ENCODE peak calls at places on chromosomes 3 and 15, in eight cellular contexts. E, H, A, U, J, N, F and V are unnamed samples.

GRCh38 chr15:91953432-91953831 is 99.9 kb downstream of the SLCO3A1 start:
- DNase-seq in N (no peak), E (no peak), H (peak; percentile 91), J (no peak), A (no peak), F (no peak), U (no peak), V (no peak)

GRCh38 chr3:173214576-173214975 is 73.5 kb upstream of the SPATA16 start:
- DNase-seq in E (no peak), U (no peak), H (no peak), F (no peak), J (no peak), A (no peak), N (no peak), V (no peak)

GRCh38 chr15:77033729-77034619 is 36.9 kb downstream of the TSPAN3 start:
- DNase-seq in J (no peak), N (peak; percentile 20), H (peak; percentile 80), F (no peak), U (peak; percentile 24), A (no peak), E (peak; percentile 52), V (no peak)

GRCh38 chr3:115341208-115341607 is 194.1 kb upstream of the ZBTB20 start:
- DNase-seq in A (peak; percentile 12), U (peak; percentile 8), E (no peak), N (no peak), F (no peak), H (no peak), J (no peak), V (no peak)

GRCh38 chr3:20147374-20147773 is 38.6 kb downstream of the SGO1 start:
- DNase-seq in J (no peak), H (no peak), F (no peak), E (no peak), A (no peak), N (no peak), U (no peak), V (no peak)

GRCh38 chr15:63507878-63508818 is 3.8 kb downstream of the USP3 start:
- DNase-seq in H (no peak), N (no peak), F (no peak), J (no peak), E (no peak), A (no peak), U (no peak), V (no peak)

GRCh38 chr15:70854669-70854976 is 666 bp upstream of the LARP6 start:
- DNase-seq in F (peak; percentile 42), N (no peak), A (peak; percentile 55), U (no peak), H (no peak), E (no peak), J (no peak), V (peak; percentile 46)

GRCh38 chr3:37953995-37954394 is 36.6 kb upstream of the VILL start:
- DNase-seq in U (no peak), J (no peak), F (no peak), N (no peak), A (no peak), E (no peak), H (peak; percentile 10), V (no peak)

GRCh38 chr15:67091073-67091965 is 25.9 kb downstream of the SMAD3 start:
- DNase-seq in H (no peak), J (peak; percentile 92), U (peak; percentile 96), E (no peak), N (peak; percentile 76), A (peak; percentile 89), F (peak; percentile 80), V (peak; percentile 47)

GRCh38 chr15:56228352-56228751 is 15.3 kb downstream of the RFX7 start:
- DNase-seq in A (no peak), J (no peak), U (no peak), F (no peak), N (no peak), H (no peak), E (no peak), V (no peak)

GRCh38 chr3:47296562-47297302 is 14.0 kb downstream of the KLHL18 start:
- DNase-seq in F (no peak), J (no peak), E (no peak), U (no peak), H (no peak), A (no peak), N (no peak), V (no peak)

GRCh38 chr3:141561426-141562034 is 74.7 kb downstream of the RASA2 start:
- DNase-seq in N (no peak), E (no peak), A (peak; percentile 81), F (peak; percentile 32), U (peak; percentile 75), H (no peak), J (peak; percentile 52), V (no peak)

GRCh38 chr3:33004961-33005360 is 53.5 kb downstream of the CCR4 start:
- DNase-seq in A (no peak), F (no peak), H (no peak), E (no peak), J (no peak), U (no peak), N (no peak), V (no peak)

GRCh38 chr15:36911322-36911944 is 188.9 kb downstream of the MEIS2 start:
- DNase-seq in H (no peak), U (peak; percentile 3), E (no peak), J (no peak), A (no peak), N (no peak), F (no peak), V (peak; percentile 54)

GRCh38 chr3:72320911-72321385 is 527.3 kb downstream of the SHQ1 start:
- DNase-seq in A (no peak), F (no peak), U (no peak), E (no peak), N (no peak), J (peak; percentile 42), H (no peak), V (no peak)

GRCh38 chr3:129650256-129650872 is 43.9 kb upstream of the PLXND1 start:
- DNase-seq in E (no peak), F (peak; percentile 86), H (peak; percentile 93), N (peak; percentile 68), A (peak; percentile 75), U (peak; percentile 81), J (peak; percentile 77), V (no peak)

GRCh38 chr3:106209482-106209881 is 340.7 kb upstream of the CBLB start:
- DNase-seq in J (no peak), U (no peak), A (no peak), N (no peak), H (no peak), F (no peak), E (no peak), V (no peak)

GRCh38 chr15:73631915-73632669 is 1.1 kb downstream of the NPTN start:
- DNase-seq in E (no peak), H (peak; percentile 88), A (peak; percentile 26), J (peak; percentile 42), U (peak; percentile 44), N (no peak), F (peak; percentile 62), V (no peak)

GRCh38 chr3:46849686-46850467 is 13.4 kb downstream of the MYL3 start:
- DNase-seq in E (no peak), F (no peak), A (no peak), U (no peak), H (peak; percentile 64), J (no peak), N (peak; percentile 17), V (no peak)

GRCh38 chr3:48504051-48504946 is at the start of gene SHISA5:
- DNase-seq in A (peak; percentile 24), J (peak; percentile 78), F (peak; percentile 88), E (peak; percentile 81), H (peak; percentile 95), N (peak; percentile 76), U (peak; percentile 53), V (no peak)
- TF ChIP-seq POLR2A in A (peak; percentile 56), J (no peak), F (peak; percentile 25), E (peak; percentile 9), H (no peak), N (no peak), U (no peak), V (peak; percentile 81)

GRCh38 chr15:89101302-89102191 is 13.3 kb downstream of the ABHD2 start:
- DNase-seq in A (peak; percentile 98), J (peak; percentile 87), H (peak; percentile 89), F (peak; percentile 91), N (peak; percentile 68), U (no peak), E (no peak), V (peak; percentile 45)
- TF ChIP-seq POLR2A in A (no peak), J (no peak), H (no peak), F (no peak), N (no peak), U (no peak), E (no peak), V (no peak)

GRCh38 chr3:188220097-188220788 is 66.3 kb downstream of the LPP start:
- DNase-seq in A (no peak), F (peak; percentile 47), N (no peak), J (no peak), U (no peak), E (no peak), H (no peak), V (no peak)

GRCh38 chr3:188218571-188218970 is 64.6 kb downstream of the LPP start:
- DNase-seq in N (no peak), U (no peak), F (no peak), J (no peak), A (no peak), H (no peak), E (no peak), V (no peak)

GRCh38 chr3:188219147-188219546 is 65.2 kb downstream of the LPP start:
- DNase-seq in F (no peak), J (no peak), N (no peak), A (peak; percentile 43), E (no peak), H (no peak), U (no peak), V (no peak)

GRCh38 chr3:188223936-188224335 is 70.0 kb downstream of the LPP start:
- DNase-seq in F (no peak), H (no peak), A (no peak), J (no peak), E (no peak), U (no peak), N (no peak), V (no peak)

GRCh38 chr3:188220988-188221818 is 67.2 kb downstream of the LPP start:
- DNase-seq in E (no peak), J (peak; percentile 75), A (no peak), U (no peak), F (peak; percentile 76), N (no peak), H (peak; percentile 94), V (no peak)
- TF ChIP-seq POLR2A in E (no peak), J (no peak), A (no peak), U (no peak), F (peak; percentile 9), N (no peak), H (no peak), V (no peak)

DNA sequence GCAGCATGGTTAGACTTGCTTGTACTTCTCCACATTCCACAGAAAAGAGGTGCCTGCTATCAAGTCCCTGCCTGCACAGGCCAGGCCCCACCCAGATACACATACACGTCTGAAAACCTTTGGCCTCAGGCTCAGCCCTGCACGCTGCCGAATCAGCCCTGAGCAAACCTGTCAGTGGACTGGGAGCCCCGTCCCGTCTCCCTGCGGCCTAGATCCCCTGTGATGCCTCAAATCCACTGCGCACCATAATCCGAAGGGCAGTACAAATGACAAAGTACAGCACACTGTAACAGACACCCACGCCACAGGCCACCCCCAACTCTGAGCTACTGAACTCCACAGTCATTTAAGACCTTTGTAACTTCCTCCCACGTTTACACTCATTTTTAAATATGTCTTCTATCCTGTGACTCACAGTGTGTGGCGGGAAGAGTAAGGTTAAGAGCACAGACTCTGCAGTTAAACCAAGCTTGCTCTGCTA is 67.1 kb downstream of the MB21D2 start:
- DNase-seq in U (peak; percentile 52), N (peak; percentile 45), E (peak; percentile 88), A (peak; percentile 52), J (no peak), H (no peak), F (no peak), V (peak; percentile 51)
- TF ChIP-seq POLR2A in U (no peak), N (no peak), E (peak; percentile 43), A (no peak), J (no peak), H (no peak), F (no peak), V (no peak)